ENCODE peak calls at places on chromosomes 13 and 19, in eight cellular contexts. F, V, E, A, X, H, K and N are unnamed samples. For H3K36me3, the result is how much of the 10 kb centered on the place peaks cover.

GRCh38 chr19:3234800-3235199 is 10.3 kb downstream of the CELF5 start:
- DNase-seq in F (no peak), V (no peak), E (no peak), A (no peak), X (no peak), H (no peak), K (no peak), N (no peak)

GRCh38 chr19:9958451-9958850 is 22.1 kb upstream of the OLFM2 start:
- DNase-seq in F (no peak), V (peak), E (no peak), A (no peak), X (no peak), H (no peak), K (no peak), N (no peak)

GRCh38 chr13:113915012-113915763 is 51.3 kb upstream of the GAS6 start:
- DNase-seq in F (no peak), V (no peak), E (no peak), A (no peak), X (no peak), H (no peak), K (peak), N (no peak)

GRCh38 chr13:110126391-110126961 is 180.5 kb downstream of the COL4A1 start:
- DNase-seq in F (peak), V (peak), E (no peak), A (no peak), X (peak), H (no peak), K (peak), N (no peak)

GRCh38 chr13:44848956-44849748 is 140.1 kb downstream of the NUFIP1 start:
- DNase-seq in F (no peak), V (no peak), E (no peak), A (no peak), X (no peak), H (no peak), K (peak), N (no peak)

GRCh38 chr19:3274245-3275067 is 50.0 kb downstream of the CELF5 start:
- DNase-seq in F (no peak), V (no peak), E (no peak), A (no peak), X (no peak), H (no peak), K (no peak), N (no peak)

GRCh38 chr13:20401958-20402856 is 123.5 kb downstream of the CRYL1 start:
- DNase-seq in F (no peak), V (peak), E (no peak), A (no peak), X (no peak), H (no peak), K (no peak), N (no peak)

GRCh38 chr13:20828540-20829364 is 55.0 kb upstream of the EEF1AKMT1 start:
- DNase-seq in F (no peak), V (peak), E (peak), A (no peak), X (peak), H (peak), K (no peak), N (no peak)

GRCh38 chr13:101520672-101521071 is 68.2 kb downstream of the ITGBL1 start:
- DNase-seq in F (no peak), V (peak), E (no peak), A (no peak), X (no peak), H (peak), K (no peak), N (no peak)

GRCh38 chr13:49649963-49650312 is 21.6 kb downstream of the ARL11 start:
- DNase-seq in F (peak), V (no peak), E (no peak), A (no peak), X (no peak), H (no peak), K (no peak), N (no peak)

GRCh38 chr13:29494520-29494919 is 101.0 kb downstream of the SLC7A1 start:
- DNase-seq in F (no peak), V (no peak), E (no peak), A (no peak), X (no peak), H (no peak), K (no peak), N (no peak)

GRCh38 chr19:8335343-8336071 is 7.6 kb downstream of the KANK3 start:
- DNase-seq in F (peak), V (peak), E (no peak), A (no peak), X (no peak), H (no peak), K (no peak), N (no peak)

DNA sequence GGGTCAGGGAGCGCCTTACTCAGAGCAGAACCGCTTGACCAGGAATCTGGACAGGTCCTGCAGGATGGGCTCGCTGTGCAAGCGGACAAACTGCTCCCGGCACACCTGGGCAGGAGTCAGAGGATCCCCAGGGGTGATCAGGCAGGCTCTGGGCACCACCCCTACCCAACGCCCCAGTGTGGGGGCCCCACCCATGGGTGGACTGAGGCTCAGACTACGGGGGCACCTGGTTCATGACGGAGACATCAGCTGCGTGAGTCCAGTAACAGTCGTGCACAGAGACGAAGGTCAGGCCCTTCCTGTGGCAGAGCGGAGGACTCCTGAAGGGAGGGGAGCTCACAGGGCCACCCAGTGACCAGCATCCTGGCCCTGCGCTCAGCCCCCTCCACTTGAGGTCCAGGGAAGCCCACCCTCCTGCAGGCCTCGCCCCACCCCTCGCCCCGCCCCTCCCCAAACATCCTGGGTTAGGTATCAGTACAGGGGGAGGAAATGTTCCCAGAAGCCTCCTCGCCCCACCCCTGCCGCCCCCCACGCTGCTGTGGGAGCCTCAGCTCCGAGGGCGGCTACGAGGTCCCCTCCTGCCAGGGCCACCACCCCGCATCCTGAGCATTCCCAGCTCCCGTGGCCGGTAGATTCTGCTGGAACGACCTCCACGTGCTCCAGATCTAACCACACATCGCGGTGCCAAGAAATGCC is 15.6 kb downstream of the POLRMT start:
- DNase-seq in F (no peak), V (no peak), E (no peak), A (no peak), X (no peak), H (no peak), K (no peak), N (no peak)
- H3K36me3 ChIP-seq in F (under half), V (under half), E (under half), A (under half), X (under half), H (under half), K (under half), N (under half)

GRCh38 chr19:13004273-13004672 is 9.0 kb downstream of the NFIX start:
- DNase-seq in F (no peak), V (no peak), E (no peak), A (no peak), X (no peak), H (peak), K (no peak), N (no peak)

GRCh38 chr19:13001166-13001501 is 5.9 kb downstream of the NFIX start:
- DNase-seq in F (no peak), V (no peak), E (no peak), A (no peak), X (no peak), H (no peak), K (no peak), N (no peak)

GRCh38 chr19:13002970-13003540 is 7.8 kb downstream of the NFIX start:
- DNase-seq in F (no peak), V (no peak), E (no peak), A (no peak), X (no peak), H (no peak), K (no peak), N (no peak)

GRCh38 chr19:13002389-13002898 is 7.2 kb downstream of the NFIX start:
- DNase-seq in F (peak), V (peak), E (no peak), A (no peak), X (no peak), H (no peak), K (peak), N (peak)

DNA sequence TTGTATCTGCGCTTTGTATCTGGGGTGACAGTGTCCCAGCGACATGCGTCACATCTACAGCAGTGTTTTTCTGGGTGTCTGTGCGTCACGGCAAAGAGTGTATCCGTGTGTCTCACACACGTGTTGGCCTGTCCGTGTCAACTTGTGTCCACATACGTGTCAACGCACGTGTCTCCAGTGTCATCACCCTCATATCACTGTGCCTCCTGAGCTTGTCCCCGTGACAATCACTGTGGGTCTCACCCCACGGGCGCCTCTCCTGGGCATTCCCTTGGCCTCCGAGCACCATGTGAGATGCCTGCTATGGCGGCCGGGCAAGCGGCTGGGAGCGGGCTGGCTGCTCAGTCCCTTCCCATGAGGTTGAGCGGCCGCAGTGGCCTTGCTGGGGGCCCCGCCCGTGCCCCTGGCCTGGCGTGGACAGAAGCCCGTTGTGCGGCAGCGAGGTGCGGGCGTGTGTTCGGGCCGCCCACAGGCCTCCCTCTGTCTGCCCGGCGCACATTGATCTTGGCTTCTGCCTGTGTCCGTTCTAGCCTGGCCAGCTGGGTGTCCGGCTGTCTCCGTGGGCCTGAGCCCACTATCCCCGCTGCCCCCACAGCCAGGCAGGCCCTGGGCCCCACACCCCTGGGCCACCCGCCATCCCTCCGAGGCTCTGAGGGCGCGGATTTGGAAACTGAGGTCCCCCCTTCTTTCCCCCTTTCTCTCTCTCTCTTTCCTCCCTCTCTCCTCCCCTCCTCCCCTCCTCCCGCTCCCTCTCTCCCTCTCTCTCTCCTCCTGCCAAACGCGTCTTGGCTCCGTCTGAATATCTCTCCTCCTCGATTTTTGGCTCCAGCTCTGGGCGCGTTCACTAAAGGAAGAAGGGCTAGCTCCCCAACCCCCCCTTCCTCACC is 6.5 kb downstream of the NFIX start:
- DNase-seq in F (peak), V (peak), E (no peak), A (no peak), X (no peak), H (no peak), K (peak), N (peak)
- H3K4me3 ChIP-seq in F (peak), V (peak), E (no peak), A (no peak), X (no peak), H (no peak), K (peak), N (no peak)

GRCh38 chr19:50476943-50477264 is 256 bp upstream of the GARIN5A start:
- DNase-seq in F (no peak), V (no peak), E (no peak), A (no peak), X (no peak), H (no peak), K (no peak), N (no peak)

GRCh38 chr19:50476224-50476942 is at the start of the genes EMC10 and GARIN5A:
- DNase-seq in F (peak), V (peak), E (no peak), A (peak), X (peak), H (peak), K (peak), N (peak)

GRCh38 chr19:50477751-50478515 is 1.3 kb upstream of the GARIN5A start:
- DNase-seq in F (peak), V (no peak), E (no peak), A (no peak), X (no peak), H (no peak), K (no peak), N (no peak)

GRCh38 chr19:50475101-50475568 is 1.2 kb upstream of the EMC10 start:
- DNase-seq in F (peak), V (no peak), E (no peak), A (no peak), X (no peak), H (no peak), K (no peak), N (no peak)

GRCh38 chr19:50475736-50476223 is 527 bp upstream of the EMC10 start:
- DNase-seq in F (no peak), V (no peak), E (no peak), A (no peak), X (no peak), H (no peak), K (no peak), N (no peak)
- H3K27ac ChIP-seq in F (peak), V (no peak), E (no peak), A (no peak), X (no peak), H (no peak), K (peak), N (no peak)

DNA sequence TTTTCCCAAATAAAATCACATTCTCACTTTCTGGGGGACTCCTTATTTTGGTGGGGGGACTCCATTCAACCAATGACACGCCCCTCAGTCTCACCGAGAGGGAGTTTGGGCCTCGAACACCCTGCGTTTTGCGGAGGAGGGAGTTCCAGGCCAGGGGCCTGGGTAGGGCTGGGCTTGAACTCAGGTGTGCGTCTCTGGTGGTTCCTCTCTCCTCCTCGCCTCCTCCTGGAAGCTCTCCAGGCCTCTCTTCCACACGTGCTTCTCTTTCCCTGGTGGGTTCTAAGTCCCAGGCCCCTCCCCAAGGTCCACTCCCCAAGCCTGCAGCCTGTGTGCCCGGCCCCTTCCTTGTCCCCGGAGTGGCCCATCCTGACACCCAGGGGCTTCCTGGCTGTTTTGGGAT is 14.7 kb downstream of the MEX3D start:
- DNase-seq in F (no peak), V (no peak), E (no peak), A (no peak), X (no peak), H (no peak), K (no peak), N (no peak)
- H3K36me3 ChIP-seq in F (under half), V (under half), E (under half), A (under half), X (under half), H (under half), K (under half), N (under half)

DNA sequence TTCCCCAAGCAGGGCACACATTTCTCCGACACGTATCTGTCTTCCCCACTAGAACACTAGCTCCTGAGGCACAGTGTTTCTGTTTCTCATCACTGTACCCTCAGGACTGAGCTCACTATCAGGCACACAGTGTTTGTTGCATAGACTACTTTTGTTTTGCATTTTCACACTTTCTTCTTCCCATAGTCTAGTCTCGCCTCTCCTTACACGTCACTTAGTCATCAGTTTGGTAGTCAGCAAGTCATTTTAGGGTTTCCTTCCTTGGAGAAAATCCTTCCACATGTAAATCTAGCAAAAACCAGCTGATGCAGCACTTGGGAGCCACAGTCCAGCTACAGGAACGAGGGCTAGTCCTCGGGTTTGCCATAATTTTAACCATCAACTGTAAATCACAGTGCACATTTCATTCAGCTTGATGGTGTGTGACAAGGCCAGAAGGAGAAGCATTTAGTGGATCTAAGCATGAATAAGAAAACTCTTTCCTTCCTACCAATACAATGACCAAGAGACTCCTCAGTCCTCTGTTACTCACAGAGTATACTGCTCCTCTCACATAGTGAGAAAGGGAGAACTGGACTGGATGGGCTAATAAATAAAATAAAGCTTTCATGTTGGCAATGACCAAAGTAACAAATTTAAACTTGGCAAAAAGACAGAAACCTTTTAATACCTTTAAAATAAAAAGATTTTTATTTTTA is 221.0 kb downstream of the KLF12 start:
- DNase-seq in F (no peak), V (peak), E (no peak), A (no peak), X (no peak), H (no peak), K (no peak), N (no peak)
- H3K4me3 ChIP-seq in F (no peak), V (peak), E (no peak), A (no peak), X (no peak), H (no peak), K (no peak), N (no peak)

GRCh38 chr13:27907139-27907787 is 12.5 kb upstream of the PDX1 start:
- DNase-seq in F (no peak), V (no peak), E (no peak), A (no peak), X (no peak), H (peak), K (no peak), N (no peak)
- H3K27ac ChIP-seq in F (no peak), V (no peak), E (no peak), A (no peak), X (no peak), H (peak), K (no peak), N (no peak)

DNA sequence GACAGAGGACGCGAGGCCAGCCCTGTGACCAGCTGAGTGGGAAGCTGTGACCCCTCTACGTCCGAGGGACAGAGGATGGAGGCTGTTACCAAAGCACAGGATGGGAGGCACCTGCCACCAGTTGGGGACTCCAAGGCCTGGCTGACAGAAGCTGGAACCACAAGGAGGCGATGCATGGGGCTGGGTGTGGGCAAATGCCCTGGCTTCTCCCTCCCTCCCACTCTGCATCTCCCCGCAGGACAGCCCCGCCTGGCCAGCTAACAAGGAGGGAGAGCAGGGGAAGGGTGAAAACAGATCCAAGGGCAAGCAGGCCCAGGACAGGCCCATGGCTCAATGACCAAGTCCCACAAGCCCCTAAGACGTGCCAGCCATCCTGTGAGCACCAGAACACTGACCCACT is 28.6 kb downstream of the AKT2 start:
- DNase-seq in F (no peak), V (no peak), E (no peak), A (no peak), X (no peak), H (no peak), K (no peak), N (no peak)
- H3K36me3 ChIP-seq in F (under half), V (under half), E (under half), A (under half), X (under half), H (under half), K (under half), N (under half)

GRCh38 chr19:6476155-6476895 is 5.3 kb downstream of the DENND1C start:
- DNase-seq in F (peak), V (peak), E (peak), A (peak), X (peak), H (peak), K (no peak), N (peak)
- H3K4me3 ChIP-seq in F (peak), V (no peak), E (peak), A (no peak), X (peak), H (no peak), K (no peak), N (no peak)